ENCODE peak calls at places on chromosomes 12 and 14, in four cellular contexts. One of them, this sample, is unnamed.

GRCh38 chr12:14418526-14418925 is 53.0 kb downstream of the ATF7IP start:
- DNase-seq in adipocyte: peak
- DNase-seq in pancreas: no peak
- DNase-seq in colonic mucosa: no peak
- DNase-seq in this sample: no peak

GRCh38 chr14:56121786-56122185 is 3.6 kb downstream of the PELI2 start:
- DNase-seq in adipocyte: peak
- DNase-seq in pancreas: no peak
- DNase-seq in colonic mucosa: no peak
- DNase-seq in this sample: no peak

GRCh38 chr14:60357551-60357930 is 108.5 kb downstream of the PPM1A start:
- DNase-seq in adipocyte: no peak
- DNase-seq in pancreas: no peak
- DNase-seq in colonic mucosa: no peak
- DNase-seq in this sample: peak

GRCh38 chr12:121538699-121539061 is 42.1 kb downstream of the KDM2B start:
- DNase-seq in adipocyte: no peak
- DNase-seq in pancreas: no peak
- DNase-seq in colonic mucosa: peak
- DNase-seq in this sample: peak

GRCh38 chr14:31025335-31026075 is at the start of gene AP4S1:
- DNase-seq in adipocyte: peak
- DNase-seq in pancreas: peak
- DNase-seq in colonic mucosa: peak
- DNase-seq in this sample: peak

GRCh38 chr12:62523619-62524018 is 57.0 kb downstream of the MON2 start:
- DNase-seq in adipocyte: no peak
- DNase-seq in pancreas: no peak
- DNase-seq in colonic mucosa: no peak
- DNase-seq in this sample: no peak

GRCh38 chr14:89422952-89423345 is 5.9 kb upstream of the FOXN3 start:
- DNase-seq in adipocyte: no peak
- DNase-seq in pancreas: no peak
- DNase-seq in colonic mucosa: no peak
- DNase-seq in this sample: no peak

GRCh38 chr12:104263580-104264358 is 39.8 kb upstream of the EID3 start:
- DNase-seq in adipocyte: peak
- DNase-seq in pancreas: no peak
- DNase-seq in colonic mucosa: no peak
- DNase-seq in this sample: peak

GRCh38 chr12:120231316-120232011 is 30.6 kb upstream of the RPLP0 start:
- DNase-seq in adipocyte: peak
- DNase-seq in pancreas: peak
- DNase-seq in colonic mucosa: peak
- DNase-seq in this sample: peak

GRCh38 chr12:8948711-8949524 is 527 bp downstream of the M6PR start:
- DNase-seq in adipocyte: peak
- DNase-seq in pancreas: no peak
- DNase-seq in colonic mucosa: peak
- DNase-seq in this sample: peak

GRCh38 chr12:56622535-56622934 is 7.6 kb downstream of the BAZ2A start:
- DNase-seq in adipocyte: peak
- DNase-seq in pancreas: no peak
- DNase-seq in colonic mucosa: no peak
- DNase-seq in this sample: no peak

GRCh38 chr12:53595212-53595611 is 31.0 kb downstream of the ATF7 start:
- DNase-seq in adipocyte: no peak
- DNase-seq in pancreas: no peak
- DNase-seq in colonic mucosa: no peak
- DNase-seq in this sample: no peak

GRCh38 chr12:15629108-15629507 is 160.1 kb downstream of the EPS8 start:
- DNase-seq in adipocyte: peak
- DNase-seq in pancreas: no peak
- DNase-seq in colonic mucosa: peak
- DNase-seq in this sample: no peak

GRCh38 chr14:74667758-74668157 is 45.1 kb downstream of the AREL1 start:
- DNase-seq in adipocyte: peak
- DNase-seq in pancreas: no peak
- DNase-seq in colonic mucosa: no peak
- DNase-seq in this sample: no peak

GRCh38 chr12:119938049-119938667 is 50.9 kb upstream of the BICDL1 start:
- DNase-seq in adipocyte: peak
- DNase-seq in pancreas: no peak
- DNase-seq in colonic mucosa: peak
- DNase-seq in this sample: peak

GRCh38 chr14:23285530-23286019 is 357 bp downstream of the HOMEZ start:
- DNase-seq in adipocyte: no peak
- DNase-seq in pancreas: no peak
- DNase-seq in colonic mucosa: peak
- DNase-seq in this sample: peak

GRCh38 chr12:67655829-67656614 is 7.5 kb downstream of the DYRK2 start:
- DNase-seq in adipocyte: no peak
- DNase-seq in pancreas: no peak
- DNase-seq in colonic mucosa: no peak
- DNase-seq in this sample: no peak

GRCh38 chr12:108694812-108695278 is 36.5 kb downstream of the CORO1C start:
- DNase-seq in adipocyte: no peak
- DNase-seq in pancreas: no peak
- DNase-seq in colonic mucosa: no peak
- DNase-seq in this sample: no peak

GRCh38 chr12:130945793-130946492 is 7.8 kb upstream of the ADGRD1 start:
- DNase-seq in adipocyte: no peak
- DNase-seq in pancreas: no peak
- DNase-seq in colonic mucosa: no peak
- DNase-seq in this sample: no peak

GRCh38 chr14:88209273-88209672 is 113.8 kb downstream of the KCNK10 start:
- DNase-seq in adipocyte: no peak
- DNase-seq in pancreas: no peak
- DNase-seq in colonic mucosa: no peak
- DNase-seq in this sample: no peak
- H3K4me3 ChIP-seq in adipocyte: no peak
- H3K4me3 ChIP-seq in pancreas: no peak
- H3K4me3 ChIP-seq in colonic mucosa: no peak
- H3K4me3 ChIP-seq in this sample: no peak

GRCh38 chr12:5040368-5040767 is 3.3 kb upstream of the KCNA5 start:
- DNase-seq in adipocyte: no peak
- DNase-seq in pancreas: no peak
- DNase-seq in colonic mucosa: no peak
- DNase-seq in this sample: no peak

GRCh38 chr12:5047094-5047493 is 3.4 kb downstream of the KCNA5 start:
- DNase-seq in adipocyte: no peak
- DNase-seq in pancreas: no peak
- DNase-seq in colonic mucosa: no peak
- DNase-seq in this sample: no peak

GRCh38 chr12:5047729-5048128 is 4.0 kb downstream of the KCNA5 start:
- DNase-seq in adipocyte: no peak
- DNase-seq in pancreas: no peak
- DNase-seq in colonic mucosa: no peak
- DNase-seq in this sample: no peak

GRCh38 chr12:5043589-5044419 is at the start of gene KCNA5:
- DNase-seq in adipocyte: no peak
- DNase-seq in pancreas: peak
- DNase-seq in colonic mucosa: no peak
- DNase-seq in this sample: no peak

GRCh38 chr12:5044420-5045295 is 979 bp downstream of the KCNA5 start:
- DNase-seq in adipocyte: no peak
- DNase-seq in pancreas: peak
- DNase-seq in colonic mucosa: no peak
- DNase-seq in this sample: no peak
- H3K4me3 ChIP-seq in adipocyte: no peak
- H3K4me3 ChIP-seq in pancreas: no peak
- H3K4me3 ChIP-seq in colonic mucosa: no peak
- H3K4me3 ChIP-seq in this sample: no peak

GRCh38 chr14:71049435-71050147 is 142.3 kb downstream of the PCNX1 start:
- DNase-seq in adipocyte: peak
- DNase-seq in pancreas: no peak
- DNase-seq in colonic mucosa: no peak
- DNase-seq in this sample: no peak
- H3K4me3 ChIP-seq in adipocyte: no peak
- H3K4me3 ChIP-seq in pancreas: no peak
- H3K4me3 ChIP-seq in colonic mucosa: no peak
- H3K4me3 ChIP-seq in this sample: no peak

GRCh38 chr14:64292197-64292596 is 2.0 kb downstream of the ESR2 start:
- DNase-seq in adipocyte: no peak
- DNase-seq in pancreas: no peak
- DNase-seq in colonic mucosa: no peak
- DNase-seq in this sample: no peak
- H3K4me3 ChIP-seq in adipocyte: no peak
- H3K4me3 ChIP-seq in pancreas: no peak
- H3K4me3 ChIP-seq in colonic mucosa: no peak
- H3K4me3 ChIP-seq in this sample: no peak

DNA sequence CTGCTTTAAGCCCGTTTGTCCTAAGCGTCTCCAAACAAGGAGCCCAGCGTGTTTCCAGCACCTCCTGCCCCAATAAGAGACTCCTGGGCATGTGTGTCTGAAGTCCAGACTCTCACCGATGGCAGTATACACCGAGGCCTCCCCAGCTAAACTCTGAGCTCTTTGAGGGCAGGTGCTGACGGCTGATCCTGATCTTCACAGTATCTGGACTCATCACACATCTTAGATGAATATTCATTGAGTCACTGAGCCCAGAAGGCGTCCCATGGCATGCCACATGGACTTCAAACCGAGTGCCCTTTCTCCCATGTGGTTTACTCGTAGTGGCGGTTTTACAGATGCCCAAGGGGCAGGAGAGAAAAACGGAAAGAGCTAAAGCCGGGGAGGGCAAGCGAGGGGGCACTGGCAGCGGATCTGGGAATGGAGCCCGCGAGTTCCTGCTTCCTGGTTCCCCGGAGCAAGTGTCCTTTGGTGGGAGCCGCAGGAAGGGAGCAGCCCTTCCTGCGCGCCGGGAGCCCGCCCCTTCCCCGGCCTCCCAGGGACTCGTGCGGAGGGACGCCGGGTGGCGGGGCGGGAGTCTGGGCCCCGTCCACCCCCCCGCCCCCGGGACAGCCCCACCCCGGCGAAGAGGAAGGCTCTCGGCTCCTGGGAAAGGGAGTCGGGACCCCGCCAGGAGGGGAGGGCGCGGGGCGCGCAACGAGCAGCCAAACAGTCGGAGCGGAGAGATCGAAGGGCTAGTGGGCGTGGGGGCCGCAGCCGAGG is 584 bp upstream of the TEAD4 start:
- DNase-seq in adipocyte: peak
- DNase-seq in pancreas: peak
- DNase-seq in colonic mucosa: peak
- DNase-seq in this sample: peak
- H3K4me3 ChIP-seq in adipocyte: peak
- H3K4me3 ChIP-seq in pancreas: peak
- H3K4me3 ChIP-seq in colonic mucosa: peak
- H3K4me3 ChIP-seq in this sample: peak

DNA sequence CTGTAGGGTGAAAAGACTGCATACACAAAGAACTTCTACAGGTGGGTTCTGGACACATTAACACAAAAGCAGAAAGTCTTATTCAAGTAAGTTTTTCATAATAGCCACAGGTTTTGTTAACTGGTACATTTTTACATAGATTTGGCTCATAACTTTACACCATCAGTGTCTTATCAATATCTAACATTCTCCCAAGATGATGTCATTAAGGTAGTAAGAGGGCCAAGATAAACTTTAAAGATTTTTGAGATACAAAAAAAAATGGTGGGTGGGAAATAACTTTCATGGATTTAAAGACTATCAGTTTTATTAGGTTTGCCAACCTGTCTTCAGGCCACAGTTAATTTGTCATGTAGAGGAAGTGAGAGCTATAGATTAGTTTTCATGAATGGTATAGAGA is 1.7 kb downstream of the SUPT16H start:
- DNase-seq in adipocyte: no peak
- DNase-seq in pancreas: no peak
- DNase-seq in colonic mucosa: no peak
- DNase-seq in this sample: no peak
- H3K4me3 ChIP-seq in adipocyte: peak
- H3K4me3 ChIP-seq in pancreas: no peak
- H3K4me3 ChIP-seq in colonic mucosa: no peak
- H3K4me3 ChIP-seq in this sample: peak

GRCh38 chr12:105729931-105730330 is 399.4 kb downstream of the C12orf75 start:
- DNase-seq in adipocyte: no peak
- DNase-seq in pancreas: no peak
- DNase-seq in colonic mucosa: no peak
- DNase-seq in this sample: no peak
- H3K4me3 ChIP-seq in adipocyte: no peak
- H3K4me3 ChIP-seq in pancreas: no peak
- H3K4me3 ChIP-seq in colonic mucosa: no peak
- H3K4me3 ChIP-seq in this sample: no peak

GRCh38 chr14:93332032-93332852 is 594 bp downstream of the BTBD7 start:
- DNase-seq in adipocyte: peak
- DNase-seq in pancreas: peak
- DNase-seq in colonic mucosa: peak
- DNase-seq in this sample: peak

GRCh38 chr14:93330609-93331000 is 2.2 kb downstream of the BTBD7 start:
- DNase-seq in adipocyte: no peak
- DNase-seq in pancreas: no peak
- DNase-seq in colonic mucosa: no peak
- DNase-seq in this sample: no peak

GRCh38 chr14:93328546-93328945 is 4.3 kb downstream of the BTBD7 start:
- DNase-seq in adipocyte: no peak
- DNase-seq in pancreas: no peak
- DNase-seq in colonic mucosa: no peak
- DNase-seq in this sample: no peak

GRCh38 chr14:93331375-93332031 is 1.3 kb downstream of the BTBD7 start:
- DNase-seq in adipocyte: no peak
- DNase-seq in pancreas: no peak
- DNase-seq in colonic mucosa: peak
- DNase-seq in this sample: no peak

GRCh38 chr14:93329965-93330608 is 2.7 kb downstream of the BTBD7 start:
- DNase-seq in adipocyte: no peak
- DNase-seq in pancreas: no peak
- DNase-seq in colonic mucosa: no peak
- DNase-seq in this sample: no peak
- H3K4me3 ChIP-seq in adipocyte: no peak
- H3K4me3 ChIP-seq in pancreas: no peak
- H3K4me3 ChIP-seq in colonic mucosa: no peak
- H3K4me3 ChIP-seq in this sample: no peak

This sample was measured in HAP-1.